ENCODE peak calls at places on chromosomes 11 and 22, in four cellular contexts. One of them, this sample, is unnamed.

GRCh38 chr11:9739108-9739507 is 75.2 kb downstream of the SWAP70 start:
- DNase-seq in uterus: no peak
- DNase-seq in sigmoid colon: no peak
- DNase-seq in adrenal gland: no peak
- DNase-seq in this sample: no peak

GRCh38 chr11:43508511-43508918 is 149.8 kb downstream of the TTC17 start:
- DNase-seq in sigmoid colon: no peak
- DNase-seq in uterus: no peak
- DNase-seq in adrenal gland: no peak
- DNase-seq in this sample: no peak

GRCh38 chr22:30561402-30562154 is 12.9 kb downstream of the GAL3ST1 start:
- DNase-seq in sigmoid colon: no peak
- DNase-seq in adrenal gland: no peak
- DNase-seq in uterus: no peak
- DNase-seq in this sample: no peak

GRCh38 chr11:130070109-130070828 is 575 bp downstream of the APLP2 start:
- DNase-seq in adrenal gland: peak
- DNase-seq in sigmoid colon: peak
- DNase-seq in uterus: peak
- DNase-seq in this sample: peak

GRCh38 chr11:118922745-118923627 is 2.7 kb downstream of the BCL9L start:
- DNase-seq in adrenal gland: no peak
- DNase-seq in uterus: no peak
- DNase-seq in sigmoid colon: peak
- DNase-seq in this sample: peak

GRCh38 chr11:45208135-45208534 is 61.7 kb downstream of the PRDM11 start:
- DNase-seq in uterus: no peak
- DNase-seq in sigmoid colon: no peak
- DNase-seq in adrenal gland: no peak
- DNase-seq in this sample: no peak

GRCh38 chr11:126680109-126680508 is 320.5 kb downstream of the KIRREL3 start:
- DNase-seq in sigmoid colon: no peak
- DNase-seq in adrenal gland: no peak
- DNase-seq in uterus: no peak
- DNase-seq in this sample: no peak

GRCh38 chr22:17152971-17153370 is 6.1 kb downstream of the HDHD5 start:
- DNase-seq in adrenal gland: no peak
- DNase-seq in sigmoid colon: no peak
- DNase-seq in uterus: no peak
- DNase-seq in this sample: no peak

GRCh38 chr22:30573594-30574094 is 821 bp downstream of the GAL3ST1 start:
- DNase-seq in uterus: no peak
- DNase-seq in adrenal gland: no peak
- DNase-seq in sigmoid colon: no peak
- DNase-seq in this sample: no peak

GRCh38 chr11:1638344-1638743 is 8.8 kb downstream of the KRTAP5-5 start:
- DNase-seq in sigmoid colon: peak
- DNase-seq in adrenal gland: no peak
- DNase-seq in uterus: no peak
- DNase-seq in this sample: no peak

GRCh38 chr11:98728421-98728820 is 292.3 kb upstream of the CNTN5 start:
- DNase-seq in uterus: no peak
- DNase-seq in sigmoid colon: no peak
- DNase-seq in adrenal gland: no peak
- DNase-seq in this sample: no peak

GRCh38 chr11:19868871-19869270 is 156.2 kb downstream of the NAV2 start:
- DNase-seq in adrenal gland: no peak
- DNase-seq in uterus: no peak
- DNase-seq in sigmoid colon: no peak
- DNase-seq in this sample: no peak

DNA sequence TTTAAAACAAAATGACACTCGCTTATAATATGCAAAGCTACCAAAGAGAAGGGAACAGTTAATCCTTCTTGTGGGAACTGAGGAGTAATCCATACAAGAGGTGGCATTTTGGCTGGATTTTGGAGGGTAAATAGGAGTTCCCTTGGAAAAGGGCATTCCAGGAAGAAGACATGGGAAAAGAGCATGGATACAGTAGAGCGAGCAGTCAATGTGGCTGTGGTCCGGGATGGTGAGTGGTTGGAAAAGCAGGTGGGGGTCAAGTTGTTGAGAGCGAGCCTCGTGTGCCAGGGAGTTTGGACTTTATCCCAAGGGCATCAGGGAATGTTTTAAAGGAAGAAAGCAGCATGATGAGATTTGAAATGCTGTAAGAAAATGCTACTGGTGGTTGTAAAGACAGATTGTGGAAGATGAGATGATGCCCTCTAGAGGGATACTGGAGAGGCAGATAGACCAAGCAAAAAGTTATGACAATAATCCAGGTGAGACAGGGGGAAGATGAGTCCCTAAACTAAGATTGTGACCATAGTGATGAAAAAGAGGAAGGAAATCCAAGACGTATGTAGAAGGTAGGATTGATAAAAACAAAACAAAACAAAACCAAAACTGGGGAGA is 3.8 kb upstream of the MMP7 start:
- DNase-seq in uterus: no peak
- DNase-seq in sigmoid colon: no peak
- DNase-seq in adrenal gland: no peak
- DNase-seq in this sample: no peak
- TF ChIP-seq POLR2A in uterus: no peak
- TF ChIP-seq POLR2A in sigmoid colon: no peak
- TF ChIP-seq POLR2A in adrenal gland: no peak
- TF ChIP-seq POLR2A in this sample: no peak

DNA sequence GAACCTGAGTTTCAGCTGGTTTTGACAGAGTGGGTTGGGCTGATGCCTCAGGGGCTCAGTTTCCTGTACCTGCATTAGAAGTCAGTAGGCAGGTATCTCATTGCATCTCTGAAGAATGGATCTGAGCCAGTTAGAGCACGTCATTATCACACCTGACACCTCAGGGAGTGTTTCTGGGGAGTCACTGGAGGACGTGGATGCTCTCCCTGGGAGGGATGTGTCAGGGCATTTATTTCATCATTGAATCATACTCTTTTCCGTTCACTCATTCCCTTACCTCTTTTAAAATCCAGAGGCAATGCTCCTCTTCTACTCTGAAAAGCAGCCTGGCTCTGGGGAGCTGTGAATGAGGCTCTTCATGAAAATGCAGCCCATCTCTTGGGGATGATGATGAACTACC is 12.3 kb downstream of the PARVA start:
- DNase-seq in uterus: no peak
- DNase-seq in adrenal gland: no peak
- DNase-seq in sigmoid colon: no peak
- DNase-seq in this sample: no peak
- TF ChIP-seq CTCF in uterus: no peak
- TF ChIP-seq CTCF in adrenal gland: no peak
- TF ChIP-seq CTCF in sigmoid colon: no peak
- TF ChIP-seq CTCF in this sample: no peak

GRCh38 chr22:19429950-19430889 is 1.3 kb downstream of the HIRA start:
- DNase-seq in uterus: no peak
- DNase-seq in sigmoid colon: no peak
- DNase-seq in adrenal gland: peak
- DNase-seq in this sample: no peak

GRCh38 chr22:19432092-19432844 is at the start of gene MRPL40:
- DNase-seq in adrenal gland: peak
- DNase-seq in uterus: peak
- DNase-seq in sigmoid colon: peak
- DNase-seq in this sample: peak

GRCh38 chr22:19434829-19435580 is 2.7 kb downstream of the MRPL40 start:
- DNase-seq in sigmoid colon: no peak
- DNase-seq in uterus: no peak
- DNase-seq in adrenal gland: no peak
- DNase-seq in this sample: no peak

GRCh38 chr22:19431641-19432091 is at the start of gene HIRA:
- DNase-seq in uterus: peak
- DNase-seq in adrenal gland: peak
- DNase-seq in sigmoid colon: peak
- DNase-seq in this sample: peak

GRCh38 chr22:19430890-19431541 is 517 bp downstream of the HIRA start:
- DNase-seq in uterus: no peak
- DNase-seq in sigmoid colon: no peak
- DNase-seq in adrenal gland: peak
- DNase-seq in this sample: peak
- H3K4me3 ChIP-seq in uterus: peak
- H3K4me3 ChIP-seq in sigmoid colon: peak
- H3K4me3 ChIP-seq in adrenal gland: peak
- H3K4me3 ChIP-seq in this sample: peak

GRCh38 chr11:69572233-69572860 is 68.6 kb upstream of the CCND1 start:
- DNase-seq in adrenal gland: no peak
- DNase-seq in uterus: no peak
- DNase-seq in sigmoid colon: no peak
- DNase-seq in this sample: no peak
- TF ChIP-seq POLR2A in adrenal gland: no peak
- TF ChIP-seq POLR2A in uterus: no peak
- TF ChIP-seq POLR2A in sigmoid colon: no peak
- TF ChIP-seq POLR2A in this sample: no peak

GRCh38 chr11:67303132-67303988 is at the start of gene SSH3:
- DNase-seq in adrenal gland: peak
- DNase-seq in uterus: peak
- DNase-seq in sigmoid colon: peak
- DNase-seq in this sample: peak

GRCh38 chr11:67306769-67307544 is 3.6 kb downstream of the SSH3 start:
- DNase-seq in adrenal gland: peak
- DNase-seq in uterus: no peak
- DNase-seq in sigmoid colon: peak
- DNase-seq in this sample: no peak

GRCh38 chr11:67302571-67303131 is 679 bp upstream of the SSH3 start:
- DNase-seq in uterus: peak
- DNase-seq in sigmoid colon: peak
- DNase-seq in adrenal gland: peak
- DNase-seq in this sample: peak

GRCh38 chr11:67303989-67304411 is 670 bp downstream of the SSH3 start:
- DNase-seq in adrenal gland: peak
- DNase-seq in uterus: peak
- DNase-seq in sigmoid colon: peak
- DNase-seq in this sample: no peak

DNA sequence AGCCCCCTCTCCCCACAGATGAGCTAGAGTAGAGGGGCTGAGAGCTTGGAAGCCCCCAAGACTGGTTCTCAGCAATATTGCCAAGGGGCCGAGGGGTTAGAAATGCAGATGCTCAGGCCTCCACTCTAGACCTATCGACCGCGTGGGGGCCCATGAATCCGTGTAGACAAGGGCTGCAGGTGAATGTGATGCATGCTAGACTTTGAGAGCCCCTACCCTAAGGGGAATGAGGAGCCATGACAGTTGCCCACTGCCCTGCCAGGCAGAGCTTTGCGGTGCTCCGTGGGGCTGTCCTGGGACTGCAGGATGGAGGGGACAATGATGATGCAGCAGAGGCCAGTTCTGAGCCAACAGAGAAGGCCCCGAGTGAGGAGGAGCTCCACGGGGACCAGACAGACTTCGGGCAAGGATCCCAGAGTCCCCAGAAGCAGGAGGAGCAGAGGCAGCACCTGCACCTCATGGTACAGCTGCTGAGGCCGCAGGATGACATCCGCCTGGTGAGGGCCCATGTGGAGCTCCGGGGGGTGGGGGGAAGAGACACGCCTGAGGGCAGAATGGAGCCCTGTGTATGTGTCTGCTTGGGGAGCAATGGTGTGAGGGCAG is 1.3 kb downstream of the SSH3 start:
- DNase-seq in sigmoid colon: peak
- DNase-seq in adrenal gland: peak
- DNase-seq in uterus: no peak
- DNase-seq in this sample: peak
- TF ChIP-seq CTCF in sigmoid colon: no peak
- TF ChIP-seq CTCF in adrenal gland: no peak
- TF ChIP-seq CTCF in uterus: no peak
- TF ChIP-seq CTCF in this sample: no peak

GRCh38 chr11:64296236-64296635 is 3.9 kb upstream of the CATSPERZ start:
- DNase-seq in sigmoid colon: no peak
- DNase-seq in adrenal gland: no peak
- DNase-seq in uterus: no peak
- DNase-seq in this sample: no peak
- H3K4me3 ChIP-seq in sigmoid colon: no peak
- H3K4me3 ChIP-seq in adrenal gland: no peak
- H3K4me3 ChIP-seq in uterus: no peak
- H3K4me3 ChIP-seq in this sample: no peak